ENCODE peak calls at places on chromosome 10, in five cellular contexts. R, T, H, I and F are unnamed samples.

GRCh38 chr10:94496010-94496409 is 49.6 kb upstream of the HELLS start:
- ATAC-seq in R (no peak), I (no peak), T (no peak), H (no peak), F (no peak)

GRCh38 chr10:34748357-34748756 is 66.7 kb downstream of the PARD3 start:
- ATAC-seq in I (no peak), R (no peak), H (no peak), T (no peak), F (no peak)

GRCh38 chr10:68096913-68097509 is 12.3 kb upstream of the MYPN start:
- ATAC-seq in H (peak; percentile 92), T (peak; percentile 85), R (peak; percentile 71), I (peak; percentile 57), F (peak; percentile 70)

GRCh38 chr10:50582766-50583762 is 40.7 kb downstream of the SGMS1 start:
- ATAC-seq in H (peak; percentile 36), R (peak; percentile 79), T (no peak), I (no peak), F (no peak)

GRCh38 chr10:105950410-105950809 is 1214.1 kb downstream of the SORCS1 start:
- ATAC-seq in R (no peak), H (no peak), T (peak; percentile 75), I (peak; percentile 55), F (peak; percentile 35)

GRCh38 chr10:824497-824896 is 107.0 kb downstream of the LARP4B start:
- ATAC-seq in R (no peak), T (no peak), I (no peak), H (no peak), F (no peak)

GRCh38 chr10:114876169-114876568 is 54.6 kb downstream of the FHIP2A start:
- ATAC-seq in H (peak; percentile 45), R (peak; percentile 65), I (peak; percentile 89), T (no peak), F (no peak)

GRCh38 chr10:22315455-22316285 is 518 bp upstream of the COMMD3 start:
- ATAC-seq in T (no peak), I (no peak), R (peak; percentile 48), H (peak; percentile 65), F (no peak)

GRCh38 chr10:119496282-119496681 is 46.2 kb downstream of the RGS10 start:
- ATAC-seq in T (no peak), R (no peak), I (no peak), H (no peak), F (no peak)

GRCh38 chr10:95408931-95409873 is 118.4 kb upstream of the PDLIM1 start:
- ATAC-seq in T (peak; percentile 27), I (no peak), H (no peak), R (no peak), F (peak; percentile 65)

GRCh38 chr10:95478185-95478584 is 83.0 kb downstream of the SORBS1 start:
- ATAC-seq in I (no peak), H (no peak), R (no peak), T (no peak), F (no peak)

GRCh38 chr10:28215930-28216329 is 86.9 kb downstream of the MPP7 start:
- ATAC-seq in H (no peak), R (no peak), T (no peak), I (no peak), F (no peak)

GRCh38 chr10:70492786-70493659 is 14.5 kb downstream of the PALD1 start:
- ATAC-seq in I (no peak), H (no peak), T (peak; percentile 78), R (no peak), F (peak; percentile 28)

GRCh38 chr10:7311256-7312178 is 99.3 kb downstream of the SFMBT2 start:
- ATAC-seq in H (peak; percentile 96), R (no peak), T (no peak), I (no peak), F (no peak)

GRCh38 chr10:124043310-124044142 is 49.9 kb downstream of the CHST15 start:
- ATAC-seq in I (peak; percentile 93), H (peak; percentile 51), T (peak; percentile 30), R (no peak), F (no peak)

GRCh38 chr10:66025186-66025585 is 900.6 kb upstream of the LRRTM3 start:
- ATAC-seq in R (no peak), H (no peak), I (no peak), T (no peak), F (no peak)

GRCh38 chr10:77348082-77348481 is 289.5 kb downstream of the KCNMA1 start:
- ATAC-seq in T (no peak), H (no peak), R (no peak), I (no peak), F (no peak)

GRCh38 chr10:48450233-48450810 is 143.8 kb downstream of the MAPK8 start:
- ATAC-seq in I (no peak), R (no peak), T (no peak), H (no peak), F (no peak)

GRCh38 chr10:104057717-104058116 is 28.0 kb downstream of the COL17A1 start:
- ATAC-seq in H (no peak), T (no peak), I (no peak), R (no peak), F (no peak)

GRCh38 chr10:110512461-110513187 is 14.9 kb downstream of the DUSP5 start:
- ATAC-seq in R (peak; percentile 70), H (peak; percentile 57), T (peak; percentile 63), I (peak; percentile 29), F (no peak)

GRCh38 chr10:22537810-22538209 is 176.6 kb downstream of the PIP4K2A start:
- ATAC-seq in R (no peak), H (no peak), I (no peak), T (peak; percentile 17), F (no peak)

GRCh38 chr10:128186959-128187787 is 61.0 kb upstream of the MKI67 start:
- ATAC-seq in T (no peak), I (no peak), H (no peak), R (no peak), F (no peak)

GRCh38 chr10:12350167-12350872 is 973 bp downstream of the CAMK1D start:
- ATAC-seq in T (peak; percentile 51), H (peak; percentile 35), I (peak; percentile 63), R (no peak), F (peak; percentile 5)

GRCh38 chr10:12350925-12351324 is 1.6 kb downstream of the CAMK1D start:
- ATAC-seq in I (no peak), H (no peak), T (no peak), R (no peak), F (no peak)

GRCh38 chr10:12351447-12351846 is 2.1 kb downstream of the CAMK1D start:
- ATAC-seq in I (no peak), R (no peak), H (no peak), T (no peak), F (no peak)

GRCh38 chr10:12353399-12354027 is 4.2 kb downstream of the CAMK1D start:
- ATAC-seq in I (no peak), T (no peak), R (no peak), H (no peak), F (no peak)

GRCh38 chr10:12351889-12352288 is 2.5 kb downstream of the CAMK1D start:
- ATAC-seq in H (no peak), R (no peak), I (no peak), T (no peak), F (no peak)
- H3K4me3 ChIP-seq in H (no peak overlapping the region), R (no peak overlapping the region), I (no peak overlapping the region), T (no peak overlapping the region), F (no peak overlapping the region)

GRCh38 chr10:27157150-27157549 is 2.0 kb downstream of the MASTL start:
- ATAC-seq in I (no peak), R (no peak), H (no peak), T (no peak), F (no peak)

GRCh38 chr10:27153855-27154198 is 357 bp downstream of the YME1L1 start:
- ATAC-seq in I (peak; percentile 17), R (peak; percentile 36), T (no peak), H (peak; percentile 11), F (peak; percentile 2)

GRCh38 chr10:27153325-27153724 is 859 bp downstream of the YME1L1 start:
- ATAC-seq in R (no peak), H (no peak), T (no peak), I (no peak), F (no peak)

GRCh38 chr10:27152687-27153086 is 1.5 kb downstream of the YME1L1 start:
- ATAC-seq in I (no peak), H (no peak), R (no peak), T (no peak), F (no peak)

DNA sequence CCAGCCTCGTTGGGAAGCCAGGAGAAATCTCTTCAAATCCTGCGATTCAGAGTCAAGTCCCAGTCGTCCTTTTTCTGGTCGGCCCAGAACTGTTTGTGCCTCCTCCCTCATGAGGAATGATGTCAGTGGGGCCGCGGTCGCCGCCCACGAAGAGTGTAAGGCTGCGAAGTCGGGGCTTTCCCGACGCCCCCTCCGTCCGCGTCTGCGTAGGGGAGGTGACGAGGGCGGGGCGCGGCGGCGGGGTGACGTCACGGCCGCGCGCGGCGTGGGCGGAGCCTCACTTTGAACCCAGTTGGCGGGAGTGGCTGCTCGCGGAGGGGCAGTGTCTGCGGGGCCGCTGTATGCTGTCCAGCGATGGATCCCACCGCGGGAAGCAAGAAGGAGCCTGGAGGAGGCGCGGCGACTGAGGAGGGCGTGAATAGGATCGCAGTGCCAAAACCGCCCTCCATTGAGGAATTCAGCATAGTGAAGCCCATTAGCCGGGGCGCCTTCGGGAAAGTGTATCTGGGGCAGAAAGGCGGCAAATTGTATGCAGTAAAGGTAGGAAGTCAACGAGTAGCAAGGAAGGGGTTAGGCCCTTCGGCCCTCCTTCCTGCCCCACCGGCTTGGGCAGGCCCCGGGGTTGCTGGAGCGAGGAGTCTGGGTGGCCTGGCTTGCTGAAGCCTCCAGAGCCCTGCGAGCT is at the start of gene MASTL:
- ATAC-seq in H (peak; percentile 89), I (peak; percentile 87), R (peak; percentile 90), T (peak; percentile 97), F (peak; percentile 95)
- TF ChIP-seq EP300 in H (no peak), I (no peak), R (no peak), T (no peak), F (peak; percentile 17)

GRCh38 chr10:101843032-101843991 is at the start of gene KCNIP2:
- ATAC-seq in H (peak; percentile 14), R (no peak), T (peak; percentile 20), I (peak; percentile 10), F (no peak)

GRCh38 chr10:101840741-101841453 is 2.7 kb downstream of the KCNIP2 start:
- ATAC-seq in R (peak; percentile 95), H (peak; percentile 78), T (peak; percentile 89), I (peak; percentile 87), F (peak; percentile 77)

GRCh38 chr10:101840102-101840684 is 3.4 kb downstream of the KCNIP2 start:
- ATAC-seq in I (no peak), R (no peak), T (no peak), H (no peak), F (no peak)

GRCh38 chr10:101839421-101840063 is 4.1 kb downstream of the KCNIP2 start:
- ATAC-seq in H (no peak), T (peak; percentile 73), R (peak; percentile 81), I (peak; percentile 6), F (peak; percentile 32)

GRCh38 chr10:101841826-101842225 is 1.8 kb downstream of the KCNIP2 start:
- ATAC-seq in R (no peak), I (no peak), H (no peak), T (no peak), F (no peak)
- H3K4me3 ChIP-seq in R (no peak overlapping the region), I (no peak overlapping the region), H (no peak overlapping the region), T (no peak overlapping the region), F (no peak overlapping the region)

DNA sequence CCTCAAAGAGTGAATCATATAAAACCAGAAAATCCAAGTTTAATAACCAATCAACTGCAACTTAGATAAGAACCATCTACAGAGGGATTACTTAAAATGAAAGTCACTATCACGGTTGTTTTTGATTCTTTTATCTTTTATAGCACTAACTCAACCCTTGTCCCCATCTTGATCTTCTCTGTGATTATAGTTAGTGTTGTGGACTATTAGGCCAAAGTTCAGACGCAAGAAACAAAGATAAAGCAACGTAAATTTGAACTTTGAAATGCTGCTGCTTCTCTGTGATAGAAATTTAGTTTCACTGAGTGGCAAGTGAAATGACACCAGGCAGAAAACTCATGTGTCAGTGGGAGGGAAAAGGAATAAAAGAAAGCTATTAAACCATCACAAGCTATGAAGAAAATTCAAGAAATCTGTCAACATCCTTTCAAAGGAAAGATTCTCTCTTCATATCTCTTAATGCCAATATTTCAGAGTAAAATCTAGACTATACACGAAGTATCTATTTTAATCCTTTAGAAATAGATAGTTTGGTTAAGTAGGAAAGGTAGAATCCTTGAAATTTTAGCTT is 71.8 kb upstream of the MALRD1 start:
- ATAC-seq in R (no peak), I (no peak), T (no peak), H (no peak), F (no peak)
- TF ChIP-seq EP300 in R (no peak), I (no peak), T (no peak), H (no peak), F (no peak)